ENCODE peak calls at places on chromosomes 13 and 19, in six cellular contexts. One of them, this sample, is unnamed. For H3F3A, the result is how much of the 10 kb centered on the place peaks cover.

GRCh38 chr19:12611361-12611699 is 610 bp downstream of the ZNF791 start:
- DNase-seq in SK-N-SH: peak
- DNase-seq in neural progenitor cell: peak
- DNase-seq in GM23248: peak
- DNase-seq in PC-3: peak
- DNase-seq in GM23338: peak
- DNase-seq in this sample: no peak

GRCh38 chr19:2923510-2923909 is 21.3 kb downstream of the ZNF77 start:
- DNase-seq in PC-3: peak
- DNase-seq in neural progenitor cell: no peak
- DNase-seq in SK-N-SH: no peak
- DNase-seq in GM23248: peak
- DNase-seq in GM23338: no peak
- DNase-seq in this sample: no peak

GRCh38 chr13:75489502-75490263 is 7.7 kb upstream of the TBC1D4 start:
- DNase-seq in GM23338: no peak
- DNase-seq in GM23248: peak
- DNase-seq in PC-3: peak
- DNase-seq in SK-N-SH: no peak
- DNase-seq in neural progenitor cell: no peak
- DNase-seq in this sample: peak

GRCh38 chr19:36939153-36939552 is 23.0 kb downstream of the ZNF568 start:
- DNase-seq in GM23338: peak
- DNase-seq in GM23248: no peak
- DNase-seq in PC-3: no peak
- DNase-seq in neural progenitor cell: no peak
- DNase-seq in SK-N-SH: peak
- DNase-seq in this sample: no peak

GRCh38 chr19:41505105-41505504 is 62.1 kb downstream of the ERICH4 start:
- DNase-seq in PC-3: no peak
- DNase-seq in GM23338: no peak
- DNase-seq in GM23248: no peak
- DNase-seq in neural progenitor cell: no peak
- DNase-seq in SK-N-SH: no peak
- DNase-seq in this sample: no peak

GRCh38 chr13:21733475-21734311 is 62.8 kb downstream of the FGF9 start:
- DNase-seq in neural progenitor cell: peak
- DNase-seq in GM23248: no peak
- DNase-seq in GM23338: peak
- DNase-seq in PC-3: no peak
- DNase-seq in SK-N-SH: no peak
- DNase-seq in this sample: no peak

GRCh38 chr19:5345895-5346386 is 5.3 kb upstream of the PTPRS start:
- DNase-seq in GM23248: peak
- DNase-seq in GM23338: no peak
- DNase-seq in PC-3: peak
- DNase-seq in neural progenitor cell: no peak
- DNase-seq in SK-N-SH: no peak
- DNase-seq in this sample: no peak

GRCh38 chr13:25397763-25398162 is 26.0 kb downstream of the ATP8A2 start:
- DNase-seq in SK-N-SH: no peak
- DNase-seq in PC-3: no peak
- DNase-seq in GM23338: no peak
- DNase-seq in neural progenitor cell: no peak
- DNase-seq in GM23248: no peak
- DNase-seq in this sample: no peak

GRCh38 chr13:27132538-27132937 is 39.1 kb downstream of the USP12 start:
- DNase-seq in PC-3: no peak
- DNase-seq in neural progenitor cell: no peak
- DNase-seq in GM23248: no peak
- DNase-seq in GM23338: no peak
- DNase-seq in SK-N-SH: no peak
- DNase-seq in this sample: no peak

GRCh38 chr13:27858046-27858445 is 61.8 kb upstream of the PDX1 start:
- DNase-seq in GM23338: no peak
- DNase-seq in PC-3: no peak
- DNase-seq in SK-N-SH: no peak
- DNase-seq in neural progenitor cell: no peak
- DNase-seq in GM23248: no peak
- DNase-seq in this sample: no peak

GRCh38 chr19:48498576-48498879 is 13.1 kb downstream of the LMTK3 start:
- DNase-seq in PC-3: no peak
- DNase-seq in neural progenitor cell: no peak
- DNase-seq in GM23338: no peak
- DNase-seq in SK-N-SH: peak
- DNase-seq in GM23248: no peak
- DNase-seq in this sample: no peak

GRCh38 chr19:4972509-4973230 is 3.8 kb downstream of the KDM4B start:
- DNase-seq in neural progenitor cell: no peak
- DNase-seq in PC-3: peak
- DNase-seq in GM23248: peak
- DNase-seq in GM23338: no peak
- DNase-seq in SK-N-SH: peak
- DNase-seq in this sample: no peak

GRCh38 chr19:36041831-36042230 is 9.2 kb upstream of the CLIP3 start:
- DNase-seq in PC-3: peak
- DNase-seq in SK-N-SH: no peak
- DNase-seq in GM23248: peak
- DNase-seq in GM23338: peak
- DNase-seq in neural progenitor cell: peak
- DNase-seq in this sample: no peak

GRCh38 chr13:75803982-75804381 is 167.9 kb downstream of the LMO7 start:
- DNase-seq in GM23338: peak
- DNase-seq in GM23248: no peak
- DNase-seq in PC-3: no peak
- DNase-seq in SK-N-SH: no peak
- DNase-seq in neural progenitor cell: no peak
- DNase-seq in this sample: no peak

GRCh38 chr13:98397221-98397620 is 179.7 kb downstream of the STK24 start:
- DNase-seq in GM23338: no peak
- DNase-seq in GM23248: peak
- DNase-seq in neural progenitor cell: no peak
- DNase-seq in SK-N-SH: no peak
- DNase-seq in PC-3: no peak
- DNase-seq in this sample: no peak

GRCh38 chr19:3969435-3970312 is 1.2 kb downstream of the DAPK3 start:
- DNase-seq in GM23338: peak
- DNase-seq in GM23248: peak
- DNase-seq in SK-N-SH: no peak
- DNase-seq in PC-3: peak
- DNase-seq in neural progenitor cell: peak
- DNase-seq in this sample: peak

GRCh38 chr19:48458016-48458415 is 2.6 kb downstream of the KCNJ14 start:
- DNase-seq in neural progenitor cell: no peak
- DNase-seq in SK-N-SH: no peak
- DNase-seq in PC-3: no peak
- DNase-seq in GM23248: no peak
- DNase-seq in GM23338: no peak
- DNase-seq in this sample: no peak

GRCh38 chr19:2586196-2586595 is 110.3 kb downstream of the GADD45B start:
- DNase-seq in neural progenitor cell: no peak
- DNase-seq in PC-3: no peak
- DNase-seq in SK-N-SH: no peak
- DNase-seq in GM23338: peak
- DNase-seq in GM23248: no peak
- DNase-seq in this sample: no peak

GRCh38 chr13:39612023-39612637 is 9.1 kb upstream of the LHFPL6 start:
- DNase-seq in SK-N-SH: peak
- DNase-seq in GM23248: peak
- DNase-seq in neural progenitor cell: peak
- DNase-seq in PC-3: peak
- DNase-seq in GM23338: peak
- DNase-seq in this sample: peak

GRCh38 chr13:76991796-76992547 is at the start of gene CLN5:
- DNase-seq in GM23338: peak
- DNase-seq in SK-N-SH: peak
- DNase-seq in GM23248: peak
- DNase-seq in PC-3: peak
- DNase-seq in neural progenitor cell: peak
- DNase-seq in this sample: peak

GRCh38 chr19:27775395-27775794 is 1437.6 kb downstream of the UQCRFS1 start:
- DNase-seq in GM23338: no peak
- DNase-seq in SK-N-SH: no peak
- DNase-seq in PC-3: no peak
- DNase-seq in GM23248: peak
- DNase-seq in neural progenitor cell: no peak
- DNase-seq in this sample: no peak

GRCh38 chr13:33730147-33730546 is 87.8 kb upstream of the RFC3 start:
- DNase-seq in neural progenitor cell: no peak
- DNase-seq in GM23248: no peak
- DNase-seq in SK-N-SH: no peak
- DNase-seq in PC-3: no peak
- DNase-seq in GM23338: no peak
- DNase-seq in this sample: no peak

GRCh38 chr13:103883152-103883551 is 816.9 kb upstream of the SLC10A2 start:
- DNase-seq in GM23338: peak
- DNase-seq in SK-N-SH: peak
- DNase-seq in PC-3: peak
- DNase-seq in neural progenitor cell: peak
- DNase-seq in GM23248: peak
- DNase-seq in this sample: no peak

GRCh38 chr13:102597029-102598015 is 536 bp downstream of the TPP2 start:
- DNase-seq in PC-3: peak
- DNase-seq in SK-N-SH: peak
- DNase-seq in GM23338: peak
- DNase-seq in neural progenitor cell: peak
- DNase-seq in GM23248: peak
- DNase-seq in this sample: peak

GRCh38 chr13:30415430-30416030 is 6.8 kb upstream of the UBE2L5 start:
- DNase-seq in SK-N-SH: no peak
- DNase-seq in PC-3: no peak
- DNase-seq in GM23248: no peak
- DNase-seq in GM23338: no peak
- DNase-seq in neural progenitor cell: no peak
- DNase-seq in this sample: no peak
- H3F3A ChIP-seq in SK-N-SH: under half
- H3F3A ChIP-seq in PC-3: under half
- H3F3A ChIP-seq in GM23248: under half
- H3F3A ChIP-seq in GM23338: under half
- H3F3A ChIP-seq in neural progenitor cell: under half
- H3F3A ChIP-seq in this sample: under half

GRCh38 chr19:13978721-13979191 is 26.4 kb downstream of the DCAF15 start:
- DNase-seq in SK-N-SH: no peak
- DNase-seq in PC-3: no peak
- DNase-seq in GM23338: no peak
- DNase-seq in neural progenitor cell: no peak
- DNase-seq in GM23248: peak
- DNase-seq in this sample: no peak
- TF ChIP-seq EZH2phosphoT487 in SK-N-SH: no peak
- TF ChIP-seq EZH2phosphoT487 in PC-3: no peak
- TF ChIP-seq EZH2phosphoT487 in GM23338: no peak
- TF ChIP-seq EZH2phosphoT487 in neural progenitor cell: no peak
- TF ChIP-seq EZH2phosphoT487 in GM23248: no peak
- TF ChIP-seq EZH2phosphoT487 in this sample: no peak

GRCh38 chr19:31821346-31821745 is 472.1 kb upstream of the TSHZ3 start:
- DNase-seq in PC-3: no peak
- DNase-seq in GM23338: no peak
- DNase-seq in neural progenitor cell: no peak
- DNase-seq in GM23248: no peak
- DNase-seq in SK-N-SH: no peak
- DNase-seq in this sample: no peak

GRCh38 chr19:31819837-31820236 is 470.6 kb upstream of the TSHZ3 start:
- DNase-seq in PC-3: no peak
- DNase-seq in SK-N-SH: no peak
- DNase-seq in neural progenitor cell: no peak
- DNase-seq in GM23248: no peak
- DNase-seq in GM23338: no peak
- DNase-seq in this sample: no peak

GRCh38 chr19:31818740-31819228 is 469.5 kb upstream of the TSHZ3 start:
- DNase-seq in PC-3: no peak
- DNase-seq in GM23248: no peak
- DNase-seq in GM23338: peak
- DNase-seq in neural progenitor cell: no peak
- DNase-seq in SK-N-SH: no peak
- DNase-seq in this sample: no peak
- H3K4me2 ChIP-seq in PC-3: no peak
- H3K4me2 ChIP-seq in GM23248: no peak
- H3K4me2 ChIP-seq in GM23338: peak
- H3K4me2 ChIP-seq in neural progenitor cell: no peak
- H3K4me2 ChIP-seq in SK-N-SH: no peak
- H3K4me2 ChIP-seq in this sample: no peak

GRCh38 chr19:18143902-18144301 is 9.1 kb upstream of the PIK3R2 start:
- DNase-seq in GM23248: no peak
- DNase-seq in GM23338: no peak
- DNase-seq in PC-3: no peak
- DNase-seq in SK-N-SH: no peak
- DNase-seq in neural progenitor cell: no peak
- DNase-seq in this sample: no peak

GRCh38 chr19:18147396-18147795 is 5.6 kb upstream of the PIK3R2 start:
- DNase-seq in neural progenitor cell: no peak
- DNase-seq in SK-N-SH: no peak
- DNase-seq in GM23248: no peak
- DNase-seq in PC-3: no peak
- DNase-seq in GM23338: no peak
- DNase-seq in this sample: no peak

GRCh38 chr19:18145391-18145999 is 7.5 kb upstream of the PIK3R2 start:
- DNase-seq in GM23338: no peak
- DNase-seq in PC-3: no peak
- DNase-seq in neural progenitor cell: no peak
- DNase-seq in GM23248: no peak
- DNase-seq in SK-N-SH: no peak
- DNase-seq in this sample: no peak

GRCh38 chr19:18144361-18144760 is 8.6 kb upstream of the PIK3R2 start:
- DNase-seq in SK-N-SH: no peak
- DNase-seq in neural progenitor cell: no peak
- DNase-seq in PC-3: no peak
- DNase-seq in GM23248: no peak
- DNase-seq in GM23338: no peak
- DNase-seq in this sample: no peak

DNA sequence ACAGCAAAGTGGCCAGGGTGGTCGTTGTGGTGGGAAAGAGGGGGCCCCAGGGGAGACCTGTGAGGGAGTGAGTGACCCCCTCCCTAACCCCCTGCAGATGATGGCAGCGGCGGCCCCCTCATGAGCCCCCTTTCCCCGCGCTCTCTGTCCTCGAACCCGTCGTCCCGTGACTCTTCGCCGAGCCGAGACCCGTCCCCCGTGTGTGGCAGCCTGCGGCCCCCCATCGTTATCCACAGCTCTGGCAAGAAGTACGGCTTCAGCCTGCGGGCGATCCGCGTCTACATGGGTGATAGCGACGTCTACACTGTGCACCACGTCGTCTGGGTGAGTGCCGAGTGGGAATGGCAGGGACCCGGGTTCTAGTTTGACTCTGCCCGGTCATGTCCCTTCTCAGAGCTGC is 8.1 kb upstream of the PIK3R2 start:
- DNase-seq in GM23248: no peak
- DNase-seq in PC-3: no peak
- DNase-seq in SK-N-SH: no peak
- DNase-seq in neural progenitor cell: no peak
- DNase-seq in GM23338: no peak
- DNase-seq in this sample: no peak
- H3F3A ChIP-seq in GM23248: under half
- H3F3A ChIP-seq in PC-3: under half
- H3F3A ChIP-seq in SK-N-SH: under half
- H3F3A ChIP-seq in neural progenitor cell: under half
- H3F3A ChIP-seq in GM23338: under half
- H3F3A ChIP-seq in this sample: under half

This sample was measured in MM.1S.